ENCODE peak calls at places on chromosomes 7 and 10, in seven cellular contexts. K is left colon, A is hypothalamus, Q is kidney, P is astrocyte, M is M059J, Y is coronary artery. N is an unnamed sample.

GRCh38 chr7:70520604-70521003 is 611.3 kb upstream of the GALNT17 start:
- DNase-seq in Y (no peak), Q (no peak), A (no peak), K (no peak), M (no peak), P (peak), N (peak)

GRCh38 chr7:112484671-112485097 is 3.9 kb downstream of the LSMEM1 start:
- DNase-seq in P (peak), A (no peak), Y (no peak), K (no peak), Q (peak), M (peak), N (no peak)

GRCh38 chr10:248307-248706 is 113.1 kb downstream of the ZMYND11 start:
- DNase-seq in Q (no peak), A (no peak), Y (no peak), K (no peak), M (no peak), P (peak), N (no peak)

GRCh38 chr10:70440296-70441160 is 953 bp downstream of the NODAL start:
- DNase-seq in P (no peak), Q (peak), A (no peak), K (no peak), M (no peak), Y (no peak), N (no peak)

GRCh38 chr10:125355657-125356056 is 195.3 kb upstream of the CTBP2 start:
- DNase-seq in A (no peak), P (no peak), M (no peak), K (no peak), Y (no peak), Q (peak), N (no peak)

GRCh38 chr7:34457329-34457728 is 200.7 kb upstream of the NPSR1 start:
- DNase-seq in P (no peak), K (no peak), A (no peak), Q (no peak), M (no peak), Y (no peak), N (no peak)

GRCh38 chr7:158248816-158249215 is 338.8 kb downstream of the PTPRN2 start:
- DNase-seq in M (no peak), A (no peak), K (no peak), Y (no peak), Q (no peak), P (no peak), N (no peak)

GRCh38 chr10:2897619-2898508 is 169.5 kb upstream of the PFKP start:
- DNase-seq in A (no peak), Q (no peak), K (no peak), M (peak), P (peak), Y (no peak), N (no peak)

GRCh38 chr10:104209575-104210198 is 22.5 kb downstream of the CFAP43 start:
- DNase-seq in K (no peak), Q (no peak), Y (no peak), A (no peak), P (peak), M (peak), N (peak)

GRCh38 chr10:47104786-47105385 is 193.7 kb downstream of the PTPN20 start:
- DNase-seq in P (no peak), Q (no peak), Y (no peak), K (no peak), A (no peak), M (no peak), N (no peak)

GRCh38 chr7:151091431-151091830 is 5.2 kb downstream of the AGAP3 start:
- DNase-seq in M (no peak), P (no peak), A (no peak), K (peak), Y (no peak), Q (no peak), N (no peak)

N was measured in mucosa of gallbladder.